ENCODE peak calls at places on chromosomes 12 and 14, in four cellular contexts. U is GM12878, K is HepG2, V is SK-N-SH. M is an unnamed sample.
A peak's percentile ranks its signal among the peaks of the same experiment; 100 is the strongest.

GRCh38 chr12:19882418-19882817 is 443.1 kb downstream of the AEBP2 start:
- DNase-seq in U (no peak), V (no peak), K (no peak), M (no peak)

GRCh38 chr14:100747021-100747586 is 20.4 kb downstream of the DLK1 start:
- DNase-seq in U (no peak), K (peak; percentile 55), V (no peak), M (no peak)

GRCh38 chr14:23535943-23536342 is 15.6 kb downstream of the ZFHX2 start:
- DNase-seq in K (no peak), U (no peak), V (no peak), M (no peak)

GRCh38 chr12:119229205-119229604 is 50.5 kb downstream of the HSPB8 start:
- DNase-seq in K (no peak), U (no peak), V (no peak), M (no peak)

GRCh38 chr12:131561891-131562684 is 148.8 kb upstream of the SFSWAP start:
- DNase-seq in K (no peak), U (no peak), V (no peak), M (no peak)

GRCh38 chr12:90305379-90305778 is 596.7 kb upstream of the ATP2B1 start:
- DNase-seq in V (no peak), U (no peak), K (no peak), M (no peak)

GRCh38 chr14:63662776-63663175 is 21.1 kb upstream of the WDR89 start:
- DNase-seq in U (no peak), K (no peak), V (no peak), M (no peak)

GRCh38 chr14:68637106-68638021 is 155.5 kb downstream of the ZFP36L1 start:
- DNase-seq in V (no peak), K (no peak), U (no peak), M (no peak)

GRCh38 chr12:22014041-22014782 is 31.8 kb upstream of the CMAS start:
- DNase-seq in U (no peak), V (no peak), K (no peak), M (no peak)

GRCh38 chr12:61037792-61038191 is 1222.4 kb upstream of the USP15 start:
- DNase-seq in K (no peak), V (no peak), U (no peak), M (no peak)

GRCh38 chr12:105281694-105282049 is 45.7 kb upstream of the APPL2 start:
- DNase-seq in U (no peak), V (no peak), K (peak; percentile 40), M (no peak)
- TF ChIP-seq TCF12 in U (no peak), V (no peak), K (no peak), M (no peak)

GRCh38 chr14:90301122-90301521 is 30.6 kb downstream of the NRDE2 start:
- DNase-seq in V (no peak), K (no peak), U (no peak), M (no peak)
- TF ChIP-seq TCF12 in V (no peak), K (no peak), U (no peak), M (no peak)

GRCh38 chr14:51922624-51923023 is 62.2 kb downstream of the GNG2 start:
- DNase-seq in U (no peak), K (no peak), V (no peak), M (no peak)
- TF ChIP-seq TCF12 in U (no peak), K (no peak), V (no peak), M (no peak)

GRCh38 chr12:110826592-110827200 is 20.1 kb upstream of the CCDC63 start:
- DNase-seq in U (peak; percentile 70), K (peak; percentile 80), V (peak; percentile 82), M (peak; percentile 87)
- TF ChIP-seq TCF12 in U (no peak), K (no peak), V (no peak), M (no peak)

GRCh38 chr12:49057888-49058287 is 2.7 kb downstream of the KMT2D start:
- DNase-seq in U (no peak), V (peak; percentile 13), K (no peak), M (no peak)

GRCh38 chr12:49058366-49059062 is 2.1 kb downstream of the KMT2D start:
- DNase-seq in V (peak; percentile 27), U (no peak), K (no peak), M (no peak)

GRCh38 chr12:49059385-49060232 is 985 bp downstream of the KMT2D start:
- DNase-seq in V (no peak), K (no peak), U (no peak), M (no peak)

GRCh38 chr12:49060237-49061156 is at the start of gene KMT2D:
- DNase-seq in K (peak; percentile 84), U (peak; percentile 59), V (peak; percentile 95), M (peak; percentile 73)

GRCh38 chr12:49059063-49059384 is 1.6 kb downstream of the KMT2D start:
- DNase-seq in V (peak; percentile 36), K (no peak), U (no peak), M (no peak)
- TF ChIP-seq TCF12 in V (no peak), K (no peak), U (no peak), M (no peak)

GRCh38 chr12:17335487-17335886 is 729.5 kb upstream of the LMO3 start:
- DNase-seq in K (no peak), U (no peak), V (no peak), M (no peak)
- TF ChIP-seq TCF12 in K (no peak), U (no peak), V (no peak), M (no peak)

DNA sequence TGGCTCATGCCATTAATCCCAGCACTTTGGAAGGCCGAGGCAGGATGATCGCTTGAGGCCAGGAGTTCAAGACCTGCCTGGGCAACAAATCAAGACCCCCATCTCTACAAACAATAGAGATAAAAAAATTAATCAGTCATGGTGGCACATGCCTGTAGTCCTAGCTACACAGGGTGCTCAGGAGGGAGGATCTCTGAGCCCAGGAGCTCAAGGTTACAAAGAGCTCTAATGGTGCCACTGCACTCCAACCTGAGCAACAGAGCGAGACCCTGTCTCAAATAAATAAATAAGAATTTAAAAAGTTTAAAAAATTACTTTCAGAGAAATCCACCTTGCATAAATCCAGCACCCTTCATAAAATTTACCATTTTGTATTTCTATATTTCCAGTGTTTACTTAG is 2.2 kb downstream of the KLRF1 start:
- DNase-seq in K (no peak), V (no peak), U (no peak), M (no peak)
- TF ChIP-seq TCF12 in K (no peak), V (no peak), U (no peak), M (no peak)

M was measured in H1.